ENCODE peak calls at places on chromosomes 4 and X, in six cellular contexts. A, S, X, V, K and W are unnamed samples.

GRCh38 chrX:153649178-153649914 is 2.3 kb downstream of the DUSP9 start:
- DNase-seq in A (no peak), S (no peak), X (no peak), V (no peak), K (no peak), W (peak; percentile 71)

GRCh38 chrX:77793950-77794349 is 7.9 kb upstream of the ATRX start:
- DNase-seq in A (no peak), S (no peak), X (no peak), V (no peak), K (no peak), W (no peak)

GRCh38 chrX:56728321-56728720 is 722 bp upstream of the NBDY start:
- DNase-seq in A (no peak), S (no peak), X (no peak), V (no peak), K (no peak), W (no peak)

GRCh38 chr4:94305468-94306225 is 37.0 kb downstream of the HPGDS start:
- DNase-seq in A (no peak), S (no peak), X (no peak), V (no peak), K (no peak), W (no peak)

GRCh38 chrX:153870288-153870690 is 15.7 kb downstream of the L1CAM start:
- DNase-seq in A (no peak), S (no peak), X (no peak), V (no peak), K (no peak), W (no peak)

GRCh38 chr4:88033309-88033708 is 25.9 kb downstream of the PKD2 start:
- DNase-seq in A (no peak), S (peak; percentile 35), X (no peak), V (peak; percentile 20), K (peak; percentile 9), W (no peak)

GRCh38 chrX:46554942-46555341 is 9.7 kb upstream of the ZNF674 start:
- DNase-seq in A (no peak), S (no peak), X (no peak), V (no peak), K (no peak), W (no peak)

GRCh38 chrX:108610141-108610540 is 126.2 kb downstream of the IRS4 start:
- DNase-seq in A (no peak), S (no peak), X (no peak), V (no peak), K (no peak), W (no peak)

GRCh38 chrX:48468693-48469691 is 1.1 kb downstream of the SLC38A5 start:
- DNase-seq in A (no peak), S (no peak), X (no peak), V (no peak), K (peak; percentile 22), W (no peak)

GRCh38 chrX:49177338-49177833 is 5.7 kb downstream of the PLP2 start:
- DNase-seq in A (no peak), S (no peak), X (no peak), V (no peak), K (no peak), W (no peak)

GRCh38 chr4:80709082-80709869 is 321.2 kb upstream of the BMP3 start:
- DNase-seq in A (no peak), S (no peak), X (no peak), V (no peak), K (no peak), W (no peak)

GRCh38 chr4:101835121-101835904 is 44.8 kb downstream of the BANK1 start:
- DNase-seq in A (no peak), S (no peak), X (no peak), V (no peak), K (no peak), W (no peak)

GRCh38 chrX:125436855-125437254 is 117.2 kb downstream of the TEX13C start:
- DNase-seq in A (no peak), S (no peak), X (no peak), V (no peak), K (no peak), W (no peak)

GRCh38 chr4:148118628-148119027 is 323.6 kb downstream of the NR3C2 start:
- DNase-seq in A (no peak), S (no peak), X (no peak), V (no peak), K (no peak), W (no peak)

GRCh38 chr4:10305816-10306215 is 151.4 kb downstream of the ZNF518B start:
- DNase-seq in A (no peak), S (no peak), X (no peak), V (no peak), K (no peak), W (no peak)

GRCh38 chrX:134004038-134004437 is 18.6 kb upstream of the GPC3 start:
- DNase-seq in A (no peak), S (no peak), X (no peak), V (no peak), K (no peak), W (no peak)

GRCh38 chrX:16739574-16739973 is 20.2 kb downstream of the SYAP1 start:
- DNase-seq in A (no peak), S (no peak), X (no peak), V (no peak), K (no peak), W (no peak)

GRCh38 chrX:44343412-44343942 is at the start of gene EFHC2:
- DNase-seq in A (no peak), S (peak; percentile 6), X (no peak), V (peak; percentile 10), K (peak; percentile 54), W (peak; percentile 10)

GRCh38 chr4:100288167-100288566 is 97.9 kb upstream of the DDIT4L start:
- DNase-seq in A (no peak), S (no peak), X (no peak), V (no peak), K (no peak), W (no peak)

GRCh38 chr4:55491486-55491885 is 55.2 kb downstream of the CLOCK start:
- DNase-seq in A (no peak), S (no peak), X (no peak), V (no peak), K (no peak), W (no peak)